ENCODE peak calls at places on chromosome 7, in eight cellular contexts. I is GM23338, T is neural progenitor cell, S is transverse colon, V is tibial nerve, Y is ascending aorta, R is fibroblast of lung, N is mucosa of descending colon. Q is an unnamed sample.

GRCh38 chr7:41131956-41132355 is 570.9 kb downstream of the INHBA start:
- DNase-seq in I (no peak), T (no peak), S (no peak), V (no peak), Y (no peak), R (no peak), N (no peak), Q (no peak)

GRCh38 chr7:25546306-25546705 is 318.0 kb upstream of the NPVF start:
- DNase-seq in I (no peak), T (no peak), S (no peak), V (no peak), Y (no peak), R (no peak), N (no peak), Q (no peak)

GRCh38 chr7:73770002-73770859 is at the start of gene CLDN3:
- DNase-seq in I (peak; percentile 94), T (peak; percentile 88), S (peak; percentile 94), V (no peak), Y (no peak), R (no peak), N (peak; percentile 96), Q (no peak)

GRCh38 chr7:30921540-30921930 is 9.9 kb downstream of the AQP1 start:
- DNase-seq in I (no peak), T (no peak), S (peak; percentile 6), V (peak; percentile 2), Y (no peak), R (no peak), N (peak; percentile 20), Q (peak; percentile 6)

GRCh38 chr7:154167051-154167450 is 114.9 kb downstream of the DPP6 start:
- DNase-seq in I (no peak), T (no peak), S (no peak), V (no peak), Y (no peak), R (no peak), N (no peak), Q (no peak)

GRCh38 chr7:74542558-74543117 is 88.9 kb downstream of the GTF2IRD1 start:
- DNase-seq in I (no peak), T (no peak), S (no peak), V (no peak), Y (no peak), R (peak; percentile 44), N (no peak), Q (peak; percentile 43)

GRCh38 chr7:44379366-44380178 is 54.2 kb upstream of the CAMK2B start:
- DNase-seq in I (no peak), T (no peak), S (no peak), V (no peak), Y (no peak), R (peak; percentile 21), N (no peak), Q (no peak)

GRCh38 chr7:66964391-66964790 is 31.0 kb downstream of the SBDS start:
- DNase-seq in I (no peak), T (no peak), S (no peak), V (no peak), Y (no peak), R (peak; percentile 17), N (no peak), Q (no peak)

GRCh38 chr7:40701836-40702551 is 567.2 kb downstream of the SUGCT start:
- DNase-seq in I (no peak), T (no peak), S (no peak), V (no peak), Y (no peak), R (no peak), N (no peak), Q (no peak)

GRCh38 chr7:128108641-128109423 is 77.6 kb upstream of the LRRC4 start:
- DNase-seq in I (no peak), T (no peak), S (no peak), V (no peak), Y (peak; percentile 53), R (no peak), N (no peak), Q (no peak)

GRCh38 chr7:106598663-106599342 is 62.2 kb downstream of the CCDC71L start:
- DNase-seq in I (peak; percentile 85), T (peak; percentile 76), S (peak; percentile 78), V (peak; percentile 22), Y (peak; percentile 74), R (peak; percentile 72), N (peak; percentile 58), Q (no peak)

DNA sequence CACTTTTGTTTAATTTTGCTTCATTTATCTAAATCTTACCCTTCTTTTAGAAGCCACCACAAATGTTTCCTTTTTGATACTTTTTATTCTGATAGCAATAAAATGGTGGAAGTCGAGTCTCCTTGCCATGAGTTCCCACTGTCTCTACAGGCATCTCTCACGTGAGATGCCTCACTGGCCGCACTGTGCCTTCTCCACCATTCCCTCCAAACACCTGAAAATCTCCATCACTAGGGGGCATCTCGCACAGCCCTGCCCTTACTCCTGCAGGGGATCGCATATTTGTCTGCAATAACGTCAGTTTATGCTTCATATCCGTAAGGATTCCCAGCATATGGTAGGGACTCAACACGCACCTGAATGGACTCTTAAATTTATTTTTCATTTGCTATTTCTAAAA is 56.3 kb upstream of the NCAPG2 start:
- DNase-seq in I (peak; percentile 32), T (no peak), S (no peak), V (no peak), Y (no peak), R (no peak), N (no peak), Q (no peak)
- TF ChIP-seq CTCF in I (peak; percentile 72), T (peak; percentile 37), S (no peak), V (no peak), Y (no peak), R (peak; percentile 17), N (no peak), Q (no peak)

GRCh38 chr7:32385316-32385956 is 104.7 kb downstream of the LSM5 start:
- DNase-seq in I (no peak), T (no peak), S (no peak), V (no peak), Y (no peak), R (no peak), N (no peak), Q (no peak)

GRCh38 chr7:32378991-32379390 is 111.2 kb downstream of the LSM5 start:
- DNase-seq in I (peak; percentile 17), T (no peak), S (no peak), V (no peak), Y (no peak), R (no peak), N (no peak), Q (no peak)

GRCh38 chr7:32379486-32380115 is 110.6 kb downstream of the LSM5 start:
- DNase-seq in I (no peak), T (no peak), S (no peak), V (no peak), Y (no peak), R (no peak), N (no peak), Q (no peak)

GRCh38 chr7:32381024-32381601 is 109.1 kb downstream of the LSM5 start:
- DNase-seq in I (peak; percentile 33), T (no peak), S (no peak), V (no peak), Y (no peak), R (no peak), N (no peak), Q (no peak)
- TF ChIP-seq CTCF in I (peak; percentile 17), T (no peak), S (no peak), V (no peak), Y (no peak), R (no peak), N (no peak), Q (no peak)

DNA sequence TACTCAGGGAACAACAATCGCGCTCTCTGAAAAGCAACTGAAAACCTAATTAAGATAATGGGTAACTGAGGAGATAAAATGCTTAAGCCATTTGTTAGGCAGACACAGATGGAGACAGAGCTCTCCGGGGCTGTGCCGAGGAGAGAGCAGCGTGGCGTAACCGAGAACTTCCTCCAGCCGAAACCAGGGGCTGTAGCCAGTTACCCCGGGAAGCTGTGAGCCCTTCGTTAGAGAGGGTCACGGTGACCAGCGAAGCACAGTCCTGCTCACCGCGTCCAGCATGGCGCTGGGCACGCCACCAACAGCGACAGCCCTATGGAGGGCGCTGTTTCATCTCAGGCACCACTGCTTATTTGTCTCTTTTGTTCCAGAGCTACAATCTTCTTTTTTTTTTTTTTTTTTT is 16.1 kb downstream of the PAPOLB start:
- DNase-seq in I (peak; percentile 86), T (peak; percentile 74), S (no peak), V (no peak), Y (no peak), R (peak; percentile 14), N (no peak), Q (no peak)
- TF ChIP-seq CTCF in I (peak; percentile 82), T (peak; percentile 61), S (no peak), V (no peak), Y (no peak), R (peak; percentile 21), N (no peak), Q (no peak)

GRCh38 chr7:142338633-142339501 is 81.0 kb upstream of the PRSS58 start:
- DNase-seq in I (peak; percentile 86), T (peak; percentile 61), S (no peak), V (no peak), Y (no peak), R (no peak), N (no peak), Q (no peak)
- TF ChIP-seq CTCF in I (peak; percentile 97), T (peak; percentile 67), S (no peak), V (no peak), Y (no peak), R (peak; percentile 14), N (no peak), Q (no peak)

GRCh38 chr7:84384417-84384816 is 189.8 kb upstream of the SEMA3A start:
- DNase-seq in I (no peak), T (no peak), S (no peak), V (no peak), Y (no peak), R (no peak), N (no peak), Q (no peak)
- TF ChIP-seq CTCF in I (no peak), T (no peak), S (no peak), V (no peak), Y (no peak), R (no peak), N (no peak), Q (no peak)

GRCh38 chr7:5419523-5420107 is 4.0 kb downstream of the TNRC18 start:
- DNase-seq in I (peak; percentile 75), T (peak; percentile 82), S (no peak), V (peak; percentile 40), Y (no peak), R (no peak), N (peak; percentile 61), Q (peak; percentile 52)
- TF ChIP-seq CTCF in I (no peak), T (no peak), S (no peak), V (no peak), Y (no peak), R (no peak), N (no peak), Q (no peak)

GRCh38 chr7:69893915-69894314 is 295.6 kb downstream of the AUTS2 start:
- DNase-seq in I (peak; percentile 12), T (peak; percentile 41), S (no peak), V (no peak), Y (no peak), R (peak; percentile 24), N (no peak), Q (no peak)
- TF ChIP-seq CTCF in I (peak; percentile 51), T (peak; percentile 52), S (no peak), V (peak; percentile 31), Y (no peak), R (peak; percentile 20), N (no peak), Q (no peak)